ENCODE peak calls at places on chromosomes 2 and 18, in ten cellular contexts. L is stomach, X is GM12878, H is heart left ventricle, A is body of pancreas, D is tibial nerve, S is IMR-90, T is A549, E is endothelial cell of umbilical vein, R is ovary. M is an unnamed sample.

GRCh38 chr2:23411752-23412431 is 26.9 kb downstream of the KLHL29 start:
- DNase-seq in L (no peak), X (no peak), H (no peak), A (no peak), D (no peak), S (peak; percentile 98), T (no peak), E (no peak), R (no peak), M (peak; percentile 15)

GRCh38 chr18:61589724-61590065 is 256.5 kb downstream of the CDH20 start:
- DNase-seq in L (no peak), X (no peak), H (no peak), A (no peak), D (no peak), S (peak; percentile 86), T (peak; percentile 17), E (peak; percentile 65), R (no peak), M (no peak)

GRCh38 chr2:180184506-180184905 is 177.4 kb upstream of the CWC22 start:
- DNase-seq in L (no peak), X (no peak), H (no peak), A (no peak), D (no peak), S (peak; percentile 64), T (no peak), E (no peak), R (no peak), M (no peak)

GRCh38 chr2:38526195-38526594 is 76.5 kb downstream of the HNRNPLL start:
- DNase-seq in L (no peak), X (no peak), H (no peak), A (no peak), D (no peak), S (peak; percentile 43), T (no peak), E (no peak), R (no peak), M (no peak)

GRCh38 chr2:65227035-65227470 is 578 bp upstream of the ACTR2 start:
- DNase-seq in L (no peak), X (no peak), H (no peak), A (peak; percentile 18), D (no peak), S (no peak), T (peak; percentile 39), E (no peak), R (no peak), M (no peak)

GRCh38 chr2:120287183-120288015 is 34.7 kb downstream of the RALB start:
- DNase-seq in L (no peak), X (peak; percentile 80), H (no peak), A (no peak), D (no peak), S (peak; percentile 96), T (peak; percentile 71), E (no peak), R (no peak), M (no peak)

GRCh38 chr2:239692348-239692747 is 291.5 kb upstream of the HDAC4 start:
- DNase-seq in L (no peak), X (no peak), H (no peak), A (peak; percentile 69), D (no peak), S (no peak), T (no peak), E (no peak), R (no peak), M (no peak)

GRCh38 chr2:235170016-235170415 is 218.2 kb downstream of the SH3BP4 start:
- DNase-seq in L (no peak), X (no peak), H (no peak), A (no peak), D (no peak), S (peak; percentile 43), T (peak; percentile 34), E (no peak), R (no peak), M (no peak)

DNA sequence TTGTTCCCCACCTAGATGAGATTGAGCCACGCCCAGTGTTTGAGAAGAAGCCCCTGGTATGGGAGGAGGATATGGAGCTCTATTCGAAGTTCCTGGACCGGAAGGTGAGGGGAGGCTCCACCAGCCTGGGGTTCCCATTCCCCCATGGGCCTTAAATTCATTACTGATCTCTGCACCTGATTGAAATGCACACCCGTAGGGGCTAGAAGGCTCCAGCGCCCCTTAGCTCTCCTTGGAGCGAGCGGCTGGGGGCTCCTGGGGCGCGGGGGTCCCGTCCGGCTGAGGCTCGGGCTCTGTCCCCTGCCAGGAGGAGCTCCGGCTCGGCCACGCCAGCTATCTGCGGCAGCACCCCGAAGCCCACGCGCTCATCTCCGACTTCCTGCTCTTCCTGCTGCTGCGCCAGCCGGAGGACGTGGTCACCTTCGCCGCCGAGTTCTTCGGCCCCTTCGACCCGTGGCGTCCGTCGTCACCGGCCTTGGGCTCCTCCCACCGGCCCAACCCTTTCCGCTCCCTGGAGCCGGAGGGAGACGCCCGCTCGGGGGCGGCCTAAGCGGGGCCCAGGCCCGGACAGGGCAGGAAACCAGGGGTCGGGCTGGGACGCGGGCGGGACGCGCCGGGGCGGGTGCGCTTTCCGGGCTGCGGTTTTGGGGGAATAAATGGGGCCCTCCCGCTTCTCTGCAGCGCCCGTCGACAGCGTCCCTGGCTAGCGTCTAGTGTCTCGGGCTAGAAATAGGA is 10.9 kb downstream of the CATIP start:
- DNase-seq in L (peak; percentile 89), X (peak; percentile 51), H (peak; percentile 94), A (peak; percentile 89), D (peak; percentile 71), S (peak; percentile 32), T (peak; percentile 81), E (peak; percentile 53), R (peak; percentile 89), M (peak; percentile 95)
- TF ChIP-seq POLR2A in L (peak; percentile 66), X (peak; percentile 92), H (peak; percentile 56), A (peak; percentile 96), D (peak; percentile 67), S (no peak), T (peak; percentile 95), E (peak; percentile 71), R (peak; percentile 89), M (peak; percentile 87)

GRCh38 chr2:29703336-29703735 is 218.1 kb downstream of the ALK start:
- DNase-seq in L (no peak), X (no peak), H (no peak), A (no peak), D (no peak), S (no peak), T (no peak), E (no peak), R (no peak), M (no peak)

GRCh38 chr2:29700560-29700959 is 220.8 kb downstream of the ALK start:
- DNase-seq in L (no peak), X (no peak), H (no peak), A (no peak), D (no peak), S (peak; percentile 76), T (no peak), E (no peak), R (no peak), M (no peak)

GRCh38 chr2:29702276-29702675 is 219.1 kb downstream of the ALK start:
- DNase-seq in L (no peak), X (no peak), H (no peak), A (no peak), D (no peak), S (no peak), T (no peak), E (no peak), R (no peak), M (no peak)

GRCh38 chr2:29705636-29706035 is 215.8 kb downstream of the ALK start:
- DNase-seq in L (no peak), X (no peak), H (no peak), A (no peak), D (no peak), S (no peak), T (no peak), E (no peak), R (no peak), M (no peak)

GRCh38 chr2:29706171-29706690 is 215.2 kb downstream of the ALK start:
- DNase-seq in L (no peak), X (no peak), H (no peak), A (no peak), D (no peak), S (no peak), T (no peak), E (no peak), R (no peak), M (no peak)
- H3K4me3 ChIP-seq in L (no peak overlapping the region), X (no peak overlapping the region), H (no peak overlapping the region), A (no peak overlapping the region), D (no peak overlapping the region), S (no peak overlapping the region), T (no peak overlapping the region), E (no peak overlapping the region), R (no peak overlapping the region), M (no peak overlapping the region)

GRCh38 chr2:113854208-113854607 is 35.7 kb upstream of the ACTR3 start:
- DNase-seq in L (no peak), X (no peak), H (no peak), A (no peak), D (no peak), S (no peak), T (no peak), E (no peak), R (no peak), M (no peak)

GRCh38 chr2:113858764-113859163 is 31.1 kb upstream of the ACTR3 start:
- DNase-seq in L (no peak), X (no peak), H (no peak), A (no peak), D (no peak), S (peak; percentile 95), T (peak; percentile 67), E (no peak), R (no peak), M (no peak)

GRCh38 chr2:113854970-113855740 is 34.7 kb upstream of the ACTR3 start:
- DNase-seq in L (no peak), X (no peak), H (no peak), A (no peak), D (no peak), S (no peak), T (no peak), E (no peak), R (no peak), M (peak; percentile 57)

GRCh38 chr2:113861740-113862139 is 28.1 kb upstream of the ACTR3 start:
- DNase-seq in L (no peak), X (no peak), H (no peak), A (no peak), D (no peak), S (no peak), T (no peak), E (no peak), R (no peak), M (no peak)

GRCh38 chr2:113857454-113857853 is 32.4 kb upstream of the ACTR3 start:
- DNase-seq in L (no peak), X (no peak), H (no peak), A (no peak), D (no peak), S (no peak), T (no peak), E (no peak), R (no peak), M (no peak)
- H3K4me1 ChIP-seq in L (no peaks in the 10 kb centered on the region), X (peaks cover 39% of the 10 kb centered on the region), H (no peaks in the 10 kb centered on the region), A (no peaks in the 10 kb centered on the region), D (peaks cover 4% of the 10 kb centered on the region), S (peaks cover 4% of the 10 kb centered on the region), T (peaks cover 11% of the 10 kb centered on the region), E (no peaks in the 10 kb centered on the region), R (no peaks in the 10 kb centered on the region), M (no peaks in the 10 kb centered on the region)

DNA sequence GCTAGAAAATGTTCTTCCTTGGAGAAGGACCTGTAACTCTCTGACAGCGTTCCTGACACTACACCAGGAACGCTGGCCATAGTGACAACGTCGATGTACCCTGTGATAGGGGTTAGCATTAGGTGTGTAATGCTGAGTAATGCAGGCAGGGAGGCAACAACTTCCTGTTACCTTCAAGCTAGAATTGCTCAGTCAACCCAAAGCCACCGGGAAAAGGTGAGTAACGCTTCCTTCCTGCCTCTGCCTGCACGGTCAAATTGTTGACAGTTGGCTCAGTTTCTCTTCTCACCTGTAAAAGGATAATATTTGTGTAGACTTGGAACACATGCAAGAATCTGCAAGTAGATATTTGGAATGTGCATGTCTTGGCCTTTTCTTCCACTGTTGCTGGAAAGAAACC is 12.7 kb downstream of the FAM110C start:
- DNase-seq in L (peak; percentile 61), X (no peak), H (no peak), A (peak; percentile 54), D (no peak), S (no peak), T (no peak), E (no peak), R (no peak), M (peak; percentile 31)
- TF ChIP-seq POLR2A in L (no peak), X (no peak), H (no peak), A (no peak), D (no peak), S (no peak), T (no peak), E (no peak), R (no peak), M (no peak)

M was measured in Peyer's patch.